ENCODE peak calls at places on chromosomes 16 and 17, in seven cellular contexts. One of them, this sample, is unnamed.

GRCh38 chr17:13437966-13438779 is 163.6 kb downstream of the HS3ST3A1 start:
- DNase-seq in GM12878: no peak
- DNase-seq in uterus: no peak
- DNase-seq in neural progenitor cell: peak
- DNase-seq in tibial nerve: no peak
- DNase-seq in small intestine: peak
- DNase-seq in GM23248: peak
- DNase-seq in this sample: no peak

GRCh38 chr17:63426041-63426916 is 19.8 kb downstream of the CYB561 start:
- DNase-seq in small intestine: no peak
- DNase-seq in neural progenitor cell: no peak
- DNase-seq in GM12878: no peak
- DNase-seq in GM23248: no peak
- DNase-seq in tibial nerve: no peak
- DNase-seq in uterus: no peak
- DNase-seq in this sample: no peak

GRCh38 chr16:35181422-35182030 is 1722.1 kb downstream of the TP53TG3F start:
- DNase-seq in uterus: no peak
- DNase-seq in tibial nerve: no peak
- DNase-seq in neural progenitor cell: no peak
- DNase-seq in small intestine: no peak
- DNase-seq in GM23248: no peak
- DNase-seq in GM12878: no peak
- DNase-seq in this sample: no peak

GRCh38 chr17:67779098-67779672 is 46.1 kb upstream of the BPTF start:
- DNase-seq in GM12878: no peak
- DNase-seq in tibial nerve: peak
- DNase-seq in GM23248: peak
- DNase-seq in neural progenitor cell: peak
- DNase-seq in uterus: peak
- DNase-seq in small intestine: peak
- DNase-seq in this sample: no peak

GRCh38 chr17:82077617-82078358 is 12.2 kb upstream of the DUS1L start:
- DNase-seq in uterus: peak
- DNase-seq in GM23248: no peak
- DNase-seq in tibial nerve: peak
- DNase-seq in neural progenitor cell: peak
- DNase-seq in GM12878: no peak
- DNase-seq in small intestine: no peak
- DNase-seq in this sample: no peak

GRCh38 chr17:67517335-67517734 is 140.3 kb downstream of the PITPNC1 start:
- DNase-seq in uterus: no peak
- DNase-seq in neural progenitor cell: no peak
- DNase-seq in small intestine: no peak
- DNase-seq in tibial nerve: no peak
- DNase-seq in GM12878: no peak
- DNase-seq in GM23248: no peak
- DNase-seq in this sample: no peak

GRCh38 chr17:6914711-6915110 is 81.1 kb upstream of the ALOX12 start:
- DNase-seq in neural progenitor cell: no peak
- DNase-seq in GM23248: peak
- DNase-seq in small intestine: no peak
- DNase-seq in tibial nerve: no peak
- DNase-seq in uterus: no peak
- DNase-seq in GM12878: no peak
- DNase-seq in this sample: no peak

GRCh38 chr17:37259030-37259735 is 116.6 kb upstream of the C17orf78 start:
- DNase-seq in neural progenitor cell: no peak
- DNase-seq in small intestine: no peak
- DNase-seq in uterus: no peak
- DNase-seq in tibial nerve: no peak
- DNase-seq in GM12878: no peak
- DNase-seq in GM23248: peak
- DNase-seq in this sample: no peak

GRCh38 chr17:19284005-19284959 is 47.1 kb downstream of the EPN2 start:
- DNase-seq in GM23248: no peak
- DNase-seq in uterus: no peak
- DNase-seq in tibial nerve: no peak
- DNase-seq in GM12878: no peak
- DNase-seq in neural progenitor cell: no peak
- DNase-seq in small intestine: no peak
- DNase-seq in this sample: no peak

GRCh38 chr16:66647866-66648265 is 43.4 kb downstream of the CMTM3 start:
- DNase-seq in GM23248: no peak
- DNase-seq in GM12878: no peak
- DNase-seq in small intestine: no peak
- DNase-seq in uterus: no peak
- DNase-seq in neural progenitor cell: no peak
- DNase-seq in tibial nerve: no peak
- DNase-seq in this sample: no peak

GRCh38 chr17:44385287-44386181 is 3.9 kb downstream of the ITGA2B start:
- DNase-seq in neural progenitor cell: peak
- DNase-seq in uterus: peak
- DNase-seq in small intestine: peak
- DNase-seq in GM23248: peak
- DNase-seq in GM12878: no peak
- DNase-seq in tibial nerve: peak
- DNase-seq in this sample: no peak

GRCh38 chr17:4310349-4311060 is 46.7 kb upstream of the ANKFY1 start:
- DNase-seq in neural progenitor cell: no peak
- DNase-seq in GM23248: peak
- DNase-seq in uterus: no peak
- DNase-seq in small intestine: peak
- DNase-seq in tibial nerve: no peak
- DNase-seq in GM12878: no peak
- DNase-seq in this sample: no peak

GRCh38 chr16:74724820-74725549 is 24.3 kb upstream of the MLKL start:
- DNase-seq in small intestine: no peak
- DNase-seq in neural progenitor cell: no peak
- DNase-seq in uterus: no peak
- DNase-seq in GM12878: no peak
- DNase-seq in tibial nerve: no peak
- DNase-seq in GM23248: peak
- DNase-seq in this sample: peak

GRCh38 chr16:88781140-88782077 is 3.6 kb downstream of the PIEZO1 start:
- DNase-seq in tibial nerve: no peak
- DNase-seq in small intestine: no peak
- DNase-seq in uterus: no peak
- DNase-seq in neural progenitor cell: no peak
- DNase-seq in GM23248: peak
- DNase-seq in GM12878: no peak
- DNase-seq in this sample: no peak

GRCh38 chr17:49455226-49455968 is 39.7 kb upstream of the NGFR start:
- DNase-seq in GM23248: peak
- DNase-seq in tibial nerve: no peak
- DNase-seq in uterus: no peak
- DNase-seq in neural progenitor cell: no peak
- DNase-seq in small intestine: no peak
- DNase-seq in GM12878: no peak
- DNase-seq in this sample: no peak

GRCh38 chr17:7656958-7657715 is 6.4 kb downstream of the ATP1B2 start:
- DNase-seq in GM12878: no peak
- DNase-seq in GM23248: no peak
- DNase-seq in uterus: peak
- DNase-seq in tibial nerve: no peak
- DNase-seq in small intestine: no peak
- DNase-seq in neural progenitor cell: peak
- DNase-seq in this sample: peak

GRCh38 chr16:15949210-15950166 is at the start of gene ABCC1:
- DNase-seq in neural progenitor cell: peak
- DNase-seq in tibial nerve: no peak
- DNase-seq in small intestine: peak
- DNase-seq in GM23248: peak
- DNase-seq in GM12878: no peak
- DNase-seq in uterus: peak
- DNase-seq in this sample: no peak

GRCh38 chr16:20878682-20879147 is 21.4 kb downstream of the DCUN1D3 start:
- DNase-seq in neural progenitor cell: no peak
- DNase-seq in uterus: no peak
- DNase-seq in tibial nerve: no peak
- DNase-seq in GM12878: no peak
- DNase-seq in small intestine: no peak
- DNase-seq in GM23248: no peak
- DNase-seq in this sample: no peak

GRCh38 chr16:8853611-8854010 is 15.2 kb downstream of the CARHSP1 start:
- DNase-seq in tibial nerve: no peak
- DNase-seq in GM23248: no peak
- DNase-seq in neural progenitor cell: no peak
- DNase-seq in GM12878: no peak
- DNase-seq in small intestine: no peak
- DNase-seq in uterus: no peak
- DNase-seq in this sample: no peak

GRCh38 chr16:56878455-56878854 is 13.4 kb downstream of the SLC12A3 start:
- DNase-seq in small intestine: no peak
- DNase-seq in uterus: no peak
- DNase-seq in GM12878: no peak
- DNase-seq in neural progenitor cell: no peak
- DNase-seq in tibial nerve: no peak
- DNase-seq in GM23248: no peak
- DNase-seq in this sample: no peak

DNA sequence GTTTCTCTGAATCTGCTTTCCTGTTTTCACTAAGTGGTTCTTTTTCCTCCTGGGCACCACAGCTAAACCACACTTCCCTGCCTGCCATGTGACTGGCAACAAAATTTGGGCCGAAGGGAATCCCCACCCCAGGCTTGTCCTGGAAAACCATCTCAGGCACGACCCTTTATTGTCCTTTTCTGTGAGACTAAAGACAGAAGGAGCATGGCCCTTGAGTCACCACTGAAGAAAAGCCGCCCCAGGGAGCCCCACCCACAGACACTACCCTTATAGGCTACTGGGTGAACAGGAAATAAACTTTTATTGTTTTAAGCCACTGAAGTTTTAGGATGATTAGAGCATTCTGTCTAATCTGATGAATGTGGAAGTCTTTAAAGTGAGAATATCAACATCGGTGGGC is 88.6 kb upstream of the BRD7 start:
- DNase-seq in GM12878: no peak
- DNase-seq in neural progenitor cell: no peak
- DNase-seq in GM23248: no peak
- DNase-seq in tibial nerve: no peak
- DNase-seq in small intestine: no peak
- DNase-seq in uterus: no peak
- DNase-seq in this sample: no peak
- H3K27ac ChIP-seq in GM12878: no peak
- H3K27ac ChIP-seq in neural progenitor cell: no peak
- H3K27ac ChIP-seq in GM23248: no peak
- H3K27ac ChIP-seq in tibial nerve: no peak
- H3K27ac ChIP-seq in small intestine: no peak
- H3K27ac ChIP-seq in uterus: no peak
- H3K27ac ChIP-seq in this sample: no peak

DNA sequence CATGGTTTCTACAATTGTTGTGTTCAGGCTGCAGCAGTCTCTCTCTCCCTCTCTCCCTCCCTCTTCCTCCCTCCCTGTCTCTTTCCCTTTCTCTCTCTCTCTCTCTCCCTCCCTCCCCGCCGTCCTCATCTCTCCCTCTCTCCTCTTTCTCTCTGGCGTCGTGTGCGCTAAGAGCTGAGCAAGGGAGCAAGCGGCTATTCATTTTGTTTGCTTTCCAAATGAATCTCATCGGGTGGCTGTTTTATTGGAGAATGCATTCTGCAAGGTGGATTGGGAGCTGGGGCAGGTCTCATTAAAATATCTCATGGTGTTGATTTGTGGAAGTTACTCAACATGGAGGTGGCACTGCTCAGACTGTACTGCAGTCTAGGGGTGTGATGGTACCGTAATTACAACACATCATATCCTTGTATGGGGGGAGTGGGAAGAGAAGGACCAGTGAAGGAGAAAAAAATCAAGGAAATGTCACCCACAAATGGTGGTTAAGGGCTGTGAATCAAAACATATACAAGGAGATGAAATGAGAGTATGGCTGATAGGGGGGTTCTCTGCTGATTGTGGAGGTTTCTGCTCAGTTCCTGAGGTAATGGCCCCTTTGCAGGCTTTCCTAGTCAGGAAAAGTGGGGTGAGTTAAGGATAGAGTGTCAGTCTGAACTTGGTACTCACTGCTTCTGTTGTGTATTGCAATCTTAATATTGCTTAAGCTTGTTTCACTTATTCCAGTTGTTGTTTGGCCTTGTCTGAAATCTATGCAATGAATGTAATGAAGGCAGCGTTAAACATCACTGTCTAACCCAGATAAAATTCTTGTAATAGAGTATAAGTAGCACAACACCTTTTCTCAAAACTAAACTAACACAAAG is 2.7 kb downstream of the MSL1 start:
- DNase-seq in GM23248: peak
- DNase-seq in uterus: no peak
- DNase-seq in tibial nerve: peak
- DNase-seq in neural progenitor cell: no peak
- DNase-seq in small intestine: no peak
- DNase-seq in GM12878: no peak
- DNase-seq in this sample: no peak
- H3K27ac ChIP-seq in GM23248: peak
- H3K27ac ChIP-seq in uterus: peak
- H3K27ac ChIP-seq in tibial nerve: peak
- H3K27ac ChIP-seq in neural progenitor cell: no peak
- H3K27ac ChIP-seq in small intestine: peak
- H3K27ac ChIP-seq in GM12878: peak
- H3K27ac ChIP-seq in this sample: peak

GRCh38 chr16:73101568-73101967 is 53.6 kb upstream of the ZFHX3 start:
- DNase-seq in small intestine: no peak
- DNase-seq in uterus: no peak
- DNase-seq in neural progenitor cell: no peak
- DNase-seq in GM12878: no peak
- DNase-seq in GM23248: no peak
- DNase-seq in tibial nerve: no peak
- DNase-seq in this sample: no peak
- H3K27ac ChIP-seq in small intestine: no peak
- H3K27ac ChIP-seq in uterus: no peak
- H3K27ac ChIP-seq in neural progenitor cell: no peak
- H3K27ac ChIP-seq in GM12878: no peak
- H3K27ac ChIP-seq in GM23248: no peak
- H3K27ac ChIP-seq in tibial nerve: no peak
- H3K27ac ChIP-seq in this sample: no peak

GRCh38 chr16:86512860-86513470 is 2.6 kb downstream of the FOXF1 start:
- DNase-seq in tibial nerve: no peak
- DNase-seq in GM12878: no peak
- DNase-seq in uterus: no peak
- DNase-seq in GM23248: no peak
- DNase-seq in small intestine: no peak
- DNase-seq in neural progenitor cell: no peak
- DNase-seq in this sample: no peak

GRCh38 chr16:86514656-86515376 is 4.5 kb downstream of the FOXF1 start:
- DNase-seq in small intestine: no peak
- DNase-seq in GM23248: no peak
- DNase-seq in tibial nerve: no peak
- DNase-seq in uterus: no peak
- DNase-seq in GM12878: no peak
- DNase-seq in neural progenitor cell: no peak
- DNase-seq in this sample: no peak

GRCh38 chr16:86515420-86515779 is 5.1 kb downstream of the FOXF1 start:
- DNase-seq in uterus: no peak
- DNase-seq in neural progenitor cell: peak
- DNase-seq in small intestine: no peak
- DNase-seq in tibial nerve: no peak
- DNase-seq in GM12878: no peak
- DNase-seq in GM23248: no peak
- DNase-seq in this sample: no peak

GRCh38 chr16:86512301-86512859 is 2.1 kb downstream of the FOXF1 start:
- DNase-seq in uterus: no peak
- DNase-seq in GM23248: peak
- DNase-seq in GM12878: no peak
- DNase-seq in neural progenitor cell: peak
- DNase-seq in tibial nerve: no peak
- DNase-seq in small intestine: no peak
- DNase-seq in this sample: no peak

GRCh38 chr16:86513471-86514277 is 3.3 kb downstream of the FOXF1 start:
- DNase-seq in GM23248: no peak
- DNase-seq in GM12878: no peak
- DNase-seq in small intestine: no peak
- DNase-seq in tibial nerve: no peak
- DNase-seq in neural progenitor cell: no peak
- DNase-seq in uterus: no peak
- DNase-seq in this sample: no peak
- H3K27ac ChIP-seq in GM23248: no peak
- H3K27ac ChIP-seq in GM12878: no peak
- H3K27ac ChIP-seq in small intestine: no peak
- H3K27ac ChIP-seq in tibial nerve: no peak
- H3K27ac ChIP-seq in neural progenitor cell: no peak
- H3K27ac ChIP-seq in uterus: no peak
- H3K27ac ChIP-seq in this sample: no peak